ENCODE peak calls at places on chromosomes 3 and 15, in eight cellular contexts. A is kidney, M is tibial artery, L is MCF 10A, Q is NCI-H1092, S is nephron progenitor cell, T is omental fat pad, N is AG09319. R is an unnamed sample.
A peak's percentile ranks its signal among the peaks of the same experiment; 100 is the strongest.

GRCh38 chr15:45157056-45157455 is 27.3 kb downstream of the DUOX1 start:
- DNase-seq in A (peak; percentile 10), M (no peak), L (peak; percentile 19), Q (no peak), S (no peak), T (no peak), N (peak; percentile 22), R (no peak)

GRCh38 chr3:76345878-76346277 is 560.5 kb upstream of the ZNF717 start:
- DNase-seq in A (no peak), M (no peak), L (no peak), Q (no peak), S (no peak), T (no peak), N (no peak), R (no peak)

GRCh38 chr3:143442761-143443477 is 323.3 kb downstream of the CHST2 start:
- DNase-seq in A (no peak), M (no peak), L (no peak), Q (no peak), S (no peak), T (no peak), N (no peak), R (no peak)

GRCh38 chr3:30253832-30254231 is 352.6 kb upstream of the TGFBR2 start:
- DNase-seq in A (no peak), M (no peak), L (no peak), Q (no peak), S (no peak), T (no peak), N (no peak), R (no peak)

GRCh38 chr3:169552533-169552932 is 111.0 kb downstream of the MECOM start:
- DNase-seq in A (no peak), M (no peak), L (no peak), Q (no peak), S (no peak), T (no peak), N (no peak), R (no peak)

GRCh38 chr3:142152349-142152748 is 3.0 kb upstream of the TFDP2 start:
- DNase-seq in A (no peak), M (no peak), L (peak; percentile 26), Q (no peak), S (peak; percentile 16), T (no peak), N (no peak), R (peak; percentile 34)

GRCh38 chr3:31895471-31895870 is 85.6 kb downstream of the OSBPL10 start:
- DNase-seq in A (no peak), M (no peak), L (no peak), Q (no peak), S (no peak), T (no peak), N (no peak), R (no peak)

GRCh38 chr3:130743354-130743753 is 3.3 kb downstream of the PIK3R4 start:
- DNase-seq in A (no peak), M (no peak), L (no peak), Q (no peak), S (no peak), T (no peak), N (no peak), R (no peak)

GRCh38 chr3:69864751-69865150 is 125.5 kb downstream of the MITF start:
- DNase-seq in A (no peak), M (no peak), L (no peak), Q (no peak), S (no peak), T (no peak), N (peak; percentile 34), R (no peak)

GRCh38 chr3:166560253-166560652 is 723.0 kb upstream of the BCHE start:
- DNase-seq in A (no peak), M (no peak), L (no peak), Q (no peak), S (no peak), T (no peak), N (no peak), R (no peak)

GRCh38 chr15:88911766-88912118 is 1.4 kb downstream of the MFGE8 start:
- DNase-seq in A (no peak), M (no peak), L (peak; percentile 91), Q (no peak), S (no peak), T (no peak), N (no peak), R (peak; percentile 43)

GRCh38 chr15:60573936-60574335 is 95.0 kb upstream of the ICE2 start:
- DNase-seq in A (no peak), M (no peak), L (no peak), Q (no peak), S (no peak), T (no peak), N (no peak), R (no peak)

R was measured in D341Med.